ENCODE peak calls at places on chromosomes 3 and 15, in eight cellular contexts. T is IMR-90, L is heart left ventricle, J is AG09319, U is fibroblast of mammary gland, X is colonic mucosa, H is retinal pigment epithelial cell, Y is heart right ventricle. F is an unnamed sample.

GRCh38 chr15:84582583-84583157 is 18.1 kb upstream of the ZSCAN2 start:
- DNase-seq in U (peak; percentile 17), Y (no peak), J (no peak), X (no peak), T (no peak), H (no peak), L (no peak), F (peak; percentile 42)

GRCh38 chr3:188683032-188683491 is 488.7 kb upstream of the TPRG1 start:
- DNase-seq in U (peak; percentile 98), H (peak; percentile 86), Y (no peak), L (no peak), X (no peak), J (no peak), T (peak; percentile 99), F (peak; percentile 55)

GRCh38 chr3:139472380-139473010 is 3.8 kb downstream of the RBP2 start:
- DNase-seq in X (no peak), L (no peak), U (no peak), H (no peak), J (no peak), Y (no peak), T (no peak), F (no peak)

GRCh38 chr3:158384019-158384418 is 187.0 kb upstream of the MLF1 start:
- DNase-seq in Y (no peak), U (no peak), H (no peak), X (no peak), T (no peak), L (no peak), J (no peak), F (no peak)

GRCh38 chr15:60374628-60375081 is 23.1 kb downstream of the ANXA2 start:
- DNase-seq in J (peak; percentile 90), X (no peak), H (peak; percentile 95), U (peak; percentile 98), Y (no peak), T (peak; percentile 99), L (no peak), F (peak; percentile 95)

GRCh38 chr3:15330031-15330596 is 2.3 kb downstream of the SH3BP5 start:
- DNase-seq in X (no peak), J (peak; percentile 81), L (peak; percentile 48), U (peak; percentile 97), T (peak; percentile 75), Y (no peak), H (no peak), F (no peak)

GRCh38 chr15:40064231-40064894 is 25.4 kb upstream of the SRP14 start:
- DNase-seq in U (peak; percentile 40), H (no peak), L (no peak), J (no peak), Y (no peak), T (peak; percentile 73), X (no peak), F (no peak)

GRCh38 chr3:159200176-159200575 is 398.3 kb downstream of the MFSD1 start:
- DNase-seq in Y (no peak), X (no peak), L (no peak), U (peak; percentile 66), H (peak; percentile 88), J (no peak), T (no peak), F (peak; percentile 59)

GRCh38 chr3:170961616-170962400 is 53.4 kb upstream of the EIF5A2 start:
- DNase-seq in J (peak; percentile 10), T (peak; percentile 54), U (peak; percentile 64), Y (no peak), H (no peak), X (peak; percentile 27), L (no peak), F (peak; percentile 43)

GRCh38 chr15:73740152-73741048 is 12.8 kb downstream of the INSYN1 start:
- DNase-seq in L (no peak), U (no peak), T (no peak), X (no peak), Y (no peak), H (no peak), J (no peak), F (no peak)

GRCh38 chr3:67362686-67363085 is 291.7 kb downstream of the SUCLG2 start:
- DNase-seq in J (no peak), H (no peak), Y (no peak), U (no peak), T (peak; percentile 21), X (no peak), L (no peak), F (peak; percentile 91)

GRCh38 chr3:159130108-159130507 is 328.3 kb downstream of the MFSD1 start:
- DNase-seq in T (peak; percentile 1), L (no peak), J (no peak), X (peak; percentile 60), U (peak; percentile 34), Y (no peak), H (no peak), F (peak; percentile 18)

GRCh38 chr3:183766745-183767606 is 58.4 kb downstream of the MAP6D1 start:
- DNase-seq in H (peak; percentile 19), U (peak; percentile 74), Y (peak; percentile 42), X (peak; percentile 82), L (peak; percentile 74), J (peak; percentile 34), T (peak; percentile 67), F (peak; percentile 72)

GRCh38 chr15:90219421-90220141 is 14.2 kb downstream of the CIB1 start:
- DNase-seq in T (no peak), L (no peak), U (no peak), J (no peak), H (no peak), X (no peak), Y (peak; percentile 60), F (no peak)

GRCh38 chr3:14431928-14432834 is 29.8 kb downstream of the SLC6A6 start:
- DNase-seq in T (peak; percentile 85), H (peak; percentile 90), X (peak; percentile 90), Y (peak; percentile 85), J (no peak), U (peak; percentile 69), L (peak; percentile 88), F (peak; percentile 85)

GRCh38 chr3:60803812-60804211 is 447.4 kb downstream of the FHIT start:
- DNase-seq in T (no peak), J (no peak), X (no peak), Y (no peak), H (no peak), L (no peak), U (no peak), F (no peak)

GRCh38 chr15:87619161-87619960 is 637.2 kb downstream of the NTRK3 start:
- DNase-seq in T (peak; percentile 44), H (peak; percentile 8), Y (peak; percentile 15), U (peak; percentile 28), L (no peak), J (peak; percentile 18), X (no peak), F (no peak)

GRCh38 chr15:87628311-87628710 is 628.2 kb downstream of the NTRK3 start:
- DNase-seq in H (no peak), J (no peak), X (no peak), U (no peak), Y (no peak), L (no peak), T (no peak), F (no peak)

GRCh38 chr15:87626835-87627234 is 629.7 kb downstream of the NTRK3 start:
- DNase-seq in J (no peak), U (no peak), X (no peak), L (no peak), Y (no peak), H (no peak), T (no peak), F (no peak)

GRCh38 chr15:87620393-87620792 is 636.1 kb downstream of the NTRK3 start:
- DNase-seq in U (no peak), Y (no peak), H (no peak), L (no peak), J (no peak), X (no peak), T (no peak), F (no peak)

GRCh38 chr15:87623832-87624231 is 632.7 kb downstream of the NTRK3 start:
- DNase-seq in L (no peak), U (no peak), J (no peak), H (no peak), X (no peak), T (no peak), Y (no peak), F (no peak)
- TF ChIP-seq CTCF in L (no peak), U (no peak), J (no peak), H (peak; percentile 49), X (no peak), T (no peak), Y (no peak), F (no peak)

GRCh38 chr3:56254261-56254660 is 214.0 kb downstream of the ERC2 start:
- DNase-seq in Y (no peak), L (no peak), X (no peak), J (no peak), T (no peak), H (no peak), U (no peak), F (peak; percentile 29)

GRCh38 chr3:56260262-56260661 is 208.0 kb downstream of the ERC2 start:
- DNase-seq in Y (no peak), H (no peak), X (no peak), J (no peak), T (no peak), U (no peak), L (no peak), F (no peak)

GRCh38 chr3:56251343-56251945 is 216.8 kb downstream of the ERC2 start:
- DNase-seq in L (peak; percentile 7), T (peak; percentile 51), X (peak; percentile 44), U (peak; percentile 64), J (peak; percentile 44), H (no peak), Y (no peak), F (peak; percentile 52)

GRCh38 chr3:56257826-56258225 is 210.4 kb downstream of the ERC2 start:
- DNase-seq in T (no peak), Y (no peak), L (no peak), X (no peak), J (no peak), H (no peak), U (no peak), F (no peak)

GRCh38 chr3:56254835-56255234 is 213.4 kb downstream of the ERC2 start:
- DNase-seq in T (no peak), U (no peak), L (no peak), Y (no peak), J (no peak), H (no peak), X (no peak), F (peak; percentile 7)
- TF ChIP-seq CTCF in T (peak; percentile 24), U (peak; percentile 29), L (peak; percentile 12), Y (peak; percentile 10), J (peak; percentile 22), H (peak; percentile 39), X (no peak), F (peak; percentile 11)

DNA sequence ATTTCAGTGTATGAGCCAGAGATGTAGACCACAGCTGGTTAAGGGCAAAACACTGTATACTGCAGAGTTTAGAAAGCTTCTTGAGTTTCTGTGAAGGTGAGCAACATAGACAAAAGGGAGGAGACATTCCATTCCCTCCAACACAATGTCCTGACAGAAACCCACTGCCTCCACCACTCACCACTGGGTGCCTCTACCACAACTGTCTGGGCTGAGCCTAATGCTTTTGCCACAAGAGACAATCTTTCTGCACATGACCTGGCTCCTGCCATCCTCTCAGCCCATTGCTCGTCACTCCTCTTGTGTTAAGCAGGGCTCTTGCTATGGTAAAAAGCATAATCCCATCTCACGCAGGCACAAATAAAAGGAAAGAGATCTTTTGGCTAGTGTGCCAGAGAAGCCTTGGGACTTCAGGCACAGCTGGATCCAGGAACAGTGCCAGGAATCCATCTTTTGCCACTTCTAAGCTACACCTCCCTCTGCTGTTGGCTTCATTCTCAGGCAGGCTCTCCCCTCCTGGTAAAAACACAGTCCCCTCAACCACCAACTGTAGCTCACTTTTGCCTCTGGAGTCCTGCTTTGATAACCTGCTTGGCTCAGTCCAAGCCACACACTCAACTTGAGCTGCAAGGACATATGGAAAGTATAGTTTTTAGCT is 140.6 kb upstream of the PRR20G start:
- DNase-seq in U (peak; percentile 2), L (no peak), J (no peak), Y (no peak), X (no peak), T (no peak), H (no peak), F (no peak)
- TF ChIP-seq CTCF in U (no peak), L (no peak), J (no peak), Y (no peak), X (no peak), T (no peak), H (peak; percentile 14), F (no peak)

GRCh38 chr3:72900048-72900447 is 12.2 kb downstream of the GXYLT2 start:
- DNase-seq in T (no peak), J (no peak), Y (no peak), X (no peak), U (no peak), L (no peak), H (no peak), F (no peak)
- TF ChIP-seq CTCF in T (no peak), J (no peak), Y (no peak), X (no peak), U (no peak), L (no peak), H (no peak), F (no peak)

F was measured in bronchial epithelial cell.